ENCODE peak calls at places on chromosomes 13 and 19, in eight cellular contexts. Y is heart right ventricle, C is heart left ventricle, U is breast epithelium, R is BE2C, Q is neural progenitor cell, P is HCT116, O is astrocyte. V is an unnamed sample. For H3K4me1, the result is how much of the 10 kb centered on the place peaks cover.

GRCh38 chr13:39350461-39350881 is 252.5 kb downstream of the LHFPL6 start:
- DNase-seq in Y (peak), C (peak), U (no peak), R (no peak), Q (peak), P (no peak), O (no peak), V (no peak)

GRCh38 chr19:53696951-53697350 is 65.2 kb downstream of the DPRX start:
- DNase-seq in Y (no peak), C (no peak), U (no peak), R (no peak), Q (peak), P (no peak), O (no peak), V (no peak)

GRCh38 chr19:49533551-49534488 is 6.0 kb downstream of the RCN3 start:
- DNase-seq in Y (peak), C (peak), U (peak), R (peak), Q (peak), P (no peak), O (no peak), V (peak)

GRCh38 chr13:102948006-102948405 is 102.2 kb downstream of the ERCC5 start:
- DNase-seq in Y (peak), C (no peak), U (no peak), R (no peak), Q (peak), P (no peak), O (no peak), V (no peak)

GRCh38 chr13:113875829-113876228 is 12.0 kb upstream of the GAS6 start:
- DNase-seq in Y (no peak), C (no peak), U (no peak), R (no peak), Q (no peak), P (no peak), O (no peak), V (no peak)

GRCh38 chr19:17513801-17514200 is 2.4 kb downstream of the PGLS start:
- DNase-seq in Y (no peak), C (no peak), U (no peak), R (no peak), Q (no peak), P (no peak), O (peak), V (no peak)

GRCh38 chr13:45108716-45109706 is 11.3 kb upstream of the GTF2F2 start:
- DNase-seq in Y (no peak), C (no peak), U (no peak), R (no peak), Q (no peak), P (no peak), O (peak), V (no peak)

GRCh38 chr13:94362411-94362909 is 117.0 kb downstream of the DCT start:
- DNase-seq in Y (peak), C (peak), U (peak), R (peak), Q (peak), P (peak), O (peak), V (peak)

GRCh38 chr19:18009412-18010066 is 1.6 kb downstream of the ARRDC2 start:
- DNase-seq in Y (no peak), C (no peak), U (no peak), R (no peak), Q (no peak), P (no peak), O (peak), V (no peak)

GRCh38 chr13:24022568-24022967 is 125.3 kb upstream of the C1QTNF9B start:
- DNase-seq in Y (no peak), C (no peak), U (no peak), R (no peak), Q (no peak), P (no peak), O (peak), V (no peak)

GRCh38 chr19:29329460-29330134 is 116.6 kb upstream of the UQCRFS1 start:
- DNase-seq in Y (no peak), C (no peak), U (no peak), R (no peak), Q (peak), P (no peak), O (no peak), V (no peak)

GRCh38 chr19:46466536-46467199 is 4.7 kb downstream of the PNMA8A start:
- DNase-seq in Y (no peak), C (peak), U (no peak), R (no peak), Q (no peak), P (no peak), O (peak), V (no peak)

GRCh38 chr19:7908742-7909461 is 5.2 kb downstream of the MAP2K7 start:
- DNase-seq in Y (no peak), C (no peak), U (no peak), R (no peak), Q (no peak), P (no peak), O (no peak), V (no peak)

GRCh38 chr13:74040200-74040599 is 94.0 kb downstream of the KLF12 start:
- DNase-seq in Y (peak), C (peak), U (no peak), R (peak), Q (peak), P (peak), O (no peak), V (no peak)

GRCh38 chr13:21175656-21176194 is 627 bp downstream of the SKA3 start:
- DNase-seq in Y (no peak), C (no peak), U (no peak), R (no peak), Q (no peak), P (no peak), O (peak), V (no peak)

GRCh38 chr13:73782781-73783180 is 351.4 kb downstream of the KLF12 start:
- DNase-seq in Y (no peak), C (no peak), U (no peak), R (no peak), Q (peak), P (no peak), O (peak), V (no peak)

GRCh38 chr13:28246891-28247290 is 108.5 kb downstream of the PAN3 start:
- DNase-seq in Y (no peak), C (no peak), U (no peak), R (no peak), Q (no peak), P (no peak), O (peak), V (no peak)

GRCh38 chr13:107642841-107643240 is 572.5 kb downstream of the LIG4 start:
- DNase-seq in Y (no peak), C (no peak), U (no peak), R (peak), Q (no peak), P (no peak), O (no peak), V (no peak)

GRCh38 chr13:27080018-27080948 is 91.3 kb downstream of the USP12 start:
- DNase-seq in Y (no peak), C (no peak), U (no peak), R (no peak), Q (no peak), P (no peak), O (no peak), V (no peak)

GRCh38 chr13:108326318-108326717 is 56.8 kb downstream of the TNFSF13B start:
- DNase-seq in Y (no peak), C (no peak), U (no peak), R (no peak), Q (no peak), P (no peak), O (no peak), V (no peak)

GRCh38 chr13:108083056-108083455 is 132.3 kb downstream of the LIG4 start:
- DNase-seq in Y (no peak), C (no peak), U (no peak), R (no peak), Q (no peak), P (no peak), O (peak), V (no peak)

GRCh38 chr13:113404366-113404722 is 40.4 kb upstream of the GRTP1 start:
- DNase-seq in Y (no peak), C (no peak), U (no peak), R (no peak), Q (no peak), P (no peak), O (no peak), V (no peak)

DNA sequence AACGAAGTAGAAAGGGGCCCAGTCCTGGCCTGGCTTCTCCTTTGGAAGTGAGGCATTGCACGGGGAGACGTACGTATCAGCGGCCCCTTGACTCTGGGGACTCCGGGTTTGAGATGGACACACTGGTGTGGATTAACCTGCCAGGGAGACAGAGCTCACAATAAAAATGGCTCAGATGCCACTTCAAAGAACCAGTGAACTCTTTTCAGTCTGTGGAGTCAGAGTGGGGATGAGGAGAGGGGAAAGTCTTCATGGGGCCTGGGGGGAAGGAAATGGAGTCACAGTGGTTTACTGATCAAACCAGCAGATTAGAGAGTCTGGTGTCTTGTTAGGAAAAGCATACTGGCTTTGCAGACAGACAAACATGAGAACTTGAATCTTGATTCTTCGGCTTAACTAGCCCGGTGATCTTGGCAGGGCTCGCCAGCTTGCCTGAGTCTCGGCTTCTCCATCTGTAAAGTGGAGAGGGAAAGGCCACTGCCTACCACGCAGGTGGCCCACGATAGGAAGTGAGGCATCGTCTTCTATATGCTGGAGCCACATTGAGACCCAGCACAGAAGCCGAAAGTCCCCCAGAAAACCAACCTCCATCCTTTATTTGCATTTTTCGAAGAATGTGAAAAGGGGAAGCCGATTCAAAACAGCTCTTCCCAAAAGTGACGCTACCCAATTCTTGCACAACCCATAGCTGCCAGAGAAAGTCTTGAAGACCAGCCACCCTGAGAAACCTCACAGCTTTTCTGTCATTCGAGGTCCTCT is at the start of gene FFAR1:
- DNase-seq in Y (no peak), C (no peak), U (no peak), R (no peak), Q (no peak), P (no peak), O (no peak), V (peak)
- H3K4me1 ChIP-seq in Y (under half), C (under half), U (under half), R (under half), Q (under half), P (under half), O (under half), V (under half)

DNA sequence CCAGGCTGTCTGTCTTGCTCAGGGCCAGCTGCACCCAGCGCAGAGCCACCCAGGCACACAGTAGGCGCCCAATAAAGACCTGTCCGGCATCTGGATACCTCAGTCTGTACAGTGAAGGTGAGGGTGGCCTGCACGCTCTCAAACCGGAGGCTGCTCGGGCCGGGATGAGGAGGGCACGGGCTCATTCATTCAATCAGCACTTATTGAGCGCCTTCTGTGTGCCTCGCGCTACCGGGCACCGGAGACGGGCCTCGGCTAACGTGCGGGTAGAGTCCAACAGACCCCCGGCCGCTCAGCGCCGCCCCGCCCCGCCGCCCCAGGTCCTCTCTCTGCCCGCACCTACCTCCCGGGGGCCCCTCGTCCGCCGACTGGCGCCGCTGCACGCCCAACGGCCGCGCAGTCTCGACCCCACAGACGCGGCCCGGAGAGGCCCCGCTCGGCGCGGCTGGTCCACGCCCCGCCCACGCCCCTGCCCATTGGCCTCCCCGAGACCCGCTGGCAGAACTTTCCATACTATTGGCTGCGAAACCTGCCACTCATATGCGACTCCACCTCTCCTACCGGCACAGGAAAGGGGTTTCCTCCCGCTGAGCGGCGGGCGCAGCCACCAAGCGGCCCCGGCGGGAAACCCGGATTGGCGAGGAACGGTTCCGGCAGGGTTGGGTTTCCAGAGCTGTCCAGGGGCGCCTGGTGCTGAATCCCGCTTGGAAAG is at the start of gene SLC39A3:
- DNase-seq in Y (peak), C (peak), U (peak), R (peak), Q (peak), P (peak), O (peak), V (peak)
- TF ChIP-seq CTCF in Y (peak), C (peak), U (no peak), R (no peak), Q (no peak), P (no peak), O (no peak), V (no peak)

DNA sequence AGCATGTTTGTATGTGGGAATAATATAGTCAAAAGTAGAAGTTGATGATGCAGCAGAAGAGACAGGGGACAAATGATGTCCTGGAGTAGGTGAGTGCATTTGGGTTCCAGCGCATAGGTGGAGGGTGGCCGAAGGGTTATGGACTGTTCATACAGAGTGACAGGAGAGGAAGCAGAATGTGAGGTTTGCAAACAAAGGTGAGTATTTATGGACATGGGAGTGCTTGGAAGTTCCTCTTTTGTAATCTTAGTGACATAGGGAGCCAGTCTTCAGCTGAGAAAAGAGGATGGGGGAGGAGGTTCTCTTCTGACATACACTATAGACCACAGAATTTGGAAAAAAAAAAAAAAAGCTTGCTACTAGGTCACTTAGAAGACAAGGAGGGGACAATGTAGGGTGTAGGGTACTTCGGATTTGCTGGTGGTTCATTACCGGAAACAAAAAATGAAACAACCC is 331.6 kb downstream of the DLEU7 start:
- DNase-seq in Y (no peak), C (no peak), U (no peak), R (no peak), Q (no peak), P (no peak), O (no peak), V (no peak)
- H3K4me3 ChIP-seq in Y (no peak), C (no peak), U (no peak), R (no peak), Q (no peak), P (no peak), O (peak), V (peak)

GRCh38 chr13:60613080-60613479 is 216.1 kb downstream of the TDRD3 start:
- DNase-seq in Y (no peak), C (no peak), U (no peak), R (no peak), Q (no peak), P (no peak), O (no peak), V (no peak)

GRCh38 chr13:60612593-60612992 is 215.6 kb downstream of the TDRD3 start:
- DNase-seq in Y (no peak), C (no peak), U (no peak), R (no peak), Q (peak), P (no peak), O (no peak), V (no peak)

DNA sequence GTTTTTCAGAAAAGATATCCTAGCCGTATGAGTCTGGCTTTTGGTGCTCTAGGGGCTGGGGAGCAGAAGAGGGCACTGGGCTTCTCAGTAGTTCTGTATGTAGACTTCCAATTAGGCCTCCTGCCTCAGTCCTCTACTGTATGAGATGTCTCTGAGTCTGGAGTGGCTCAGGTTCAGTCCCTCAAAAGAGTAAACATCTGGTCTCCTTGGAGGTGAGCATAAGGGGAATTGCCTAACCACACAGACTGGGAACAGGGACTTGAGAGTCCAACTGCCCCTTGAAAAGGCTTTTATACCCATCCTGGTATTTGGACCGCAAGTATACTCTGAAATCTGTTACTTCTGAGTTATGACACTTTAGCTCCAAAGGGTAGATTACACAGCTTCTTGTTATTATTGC is 214.5 kb downstream of the TDRD3 start:
- DNase-seq in Y (no peak), C (no peak), U (no peak), R (no peak), Q (no peak), P (no peak), O (no peak), V (no peak)
- H3K4me1 ChIP-seq in Y (under half), C (under half), U (under half), R (under half), Q (under half), P (under half), O (under half), V (under half)

GRCh38 chr19:1782501-1782900 is 29.2 kb downstream of the ONECUT3 start:
- DNase-seq in Y (no peak), C (no peak), U (no peak), R (no peak), Q (no peak), P (no peak), O (no peak), V (no peak)

GRCh38 chr19:1783354-1783753 is 28.7 kb downstream of the ATP8B3 start:
- DNase-seq in Y (no peak), C (no peak), U (no peak), R (no peak), Q (no peak), P (no peak), O (no peak), V (no peak)

GRCh38 chr19:1779604-1779973 is 26.3 kb downstream of the ONECUT3 start:
- DNase-seq in Y (no peak), C (no peak), U (no peak), R (no peak), Q (no peak), P (no peak), O (no peak), V (no peak)

GRCh38 chr19:1777149-1777548 is 23.8 kb downstream of the ONECUT3 start:
- DNase-seq in Y (no peak), C (no peak), U (no peak), R (no peak), Q (no peak), P (no peak), O (no peak), V (no peak)

DNA sequence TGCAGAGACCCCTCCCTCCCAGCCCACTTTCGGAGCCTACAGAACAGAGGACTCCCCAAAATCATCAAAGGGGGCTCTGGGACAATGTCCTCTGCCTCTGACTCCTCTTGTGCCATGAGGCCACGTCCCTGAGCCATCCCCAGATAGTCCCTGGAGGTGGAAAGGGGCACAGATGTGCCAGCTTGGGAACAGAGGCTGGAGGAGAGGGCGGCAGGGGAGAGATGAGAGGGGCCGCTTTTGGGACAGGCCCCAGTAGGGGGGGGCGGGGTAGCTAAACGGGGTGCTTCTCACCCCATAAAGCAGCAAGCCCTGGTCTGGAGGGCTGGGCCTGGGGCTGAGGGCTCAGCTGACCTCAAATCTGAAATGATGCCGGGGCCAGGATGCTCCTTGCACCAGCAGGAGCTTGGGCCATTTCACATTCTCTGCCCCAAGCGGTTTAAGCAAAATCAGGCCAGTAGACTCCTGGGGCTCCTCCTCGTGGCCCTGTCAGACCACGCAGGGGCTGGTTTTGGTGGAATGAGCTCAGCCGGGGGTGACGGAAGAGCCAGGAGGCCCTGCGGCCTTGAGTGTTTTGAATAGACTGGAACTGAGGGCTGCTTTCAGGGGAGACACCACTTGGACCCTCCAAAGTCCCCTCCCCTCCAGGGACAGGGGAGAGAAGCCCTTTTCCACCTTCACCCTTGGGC is 27.1 kb downstream of the ONECUT3 start:
- DNase-seq in Y (no peak), C (no peak), U (no peak), R (no peak), Q (no peak), P (no peak), O (no peak), V (no peak)
- TF ChIP-seq CTCF in Y (no peak), C (no peak), U (no peak), R (peak), Q (no peak), P (no peak), O (peak), V (no peak)